ENCODE peak calls at places on chromosomes 2 and 18, in eight cellular contexts. Y is aorta, A is adrenal gland, X is lower lobe of right lung, C is neural progenitor cell, Q is cardiac muscle cell, L is neuronal stem cell, J is PC-3. E is an unnamed sample. For H3K9me3, the result is how much of the 10 kb centered on the place peaks cover.

GRCh38 chr2:75640621-75641121 is 5.9 kb upstream of the MRPL19 start:
- DNase-seq in L (peak), A (peak), J (peak), X (peak), Y (peak), C (peak), Q (peak), E (peak)

GRCh38 chr18:23099621-23100020 is 35.7 kb upstream of the CABLES1 start:
- DNase-seq in Q (no peak), J (peak), L (no peak), Y (no peak), A (no peak), X (peak), C (no peak), E (no peak)

GRCh38 chr2:164028764-164029534 is 293.1 kb upstream of the FIGN start:
- DNase-seq in C (no peak), Q (peak), X (no peak), L (no peak), Y (no peak), J (no peak), A (no peak), E (no peak)

GRCh38 chr2:120531863-120532600 is 186.1 kb downstream of the INHBB start:
- DNase-seq in X (no peak), L (no peak), Y (no peak), Q (peak), J (no peak), C (no peak), A (peak), E (peak)

GRCh38 chr2:12717988-12718661 is 1.4 kb downstream of the TRIB2 start:
- DNase-seq in A (no peak), J (peak), L (peak), Q (peak), C (peak), Y (no peak), X (no peak), E (no peak)

GRCh38 chr2:135694711-135695110 is 46.9 kb upstream of the UBXN4 start:
- DNase-seq in A (no peak), Q (peak), Y (no peak), X (no peak), L (no peak), C (no peak), J (no peak), E (no peak)

GRCh38 chr18:57397440-57397839 is 37.7 kb upstream of the ONECUT2 start:
- DNase-seq in Y (no peak), A (no peak), J (peak), C (no peak), X (no peak), L (no peak), Q (no peak), E (no peak)

GRCh38 chr2:85733121-85733960 is 20.4 kb upstream of the ATOH8 start:
- DNase-seq in L (no peak), Y (no peak), J (no peak), C (no peak), X (no peak), A (no peak), Q (no peak), E (no peak)

GRCh38 chr2:39608212-39608575 is 57.5 kb upstream of the TMEM178A start:
- DNase-seq in C (no peak), Y (no peak), X (no peak), A (no peak), L (no peak), Q (no peak), J (no peak), E (no peak)

GRCh38 chr2:138589663-138590062 is 88.1 kb downstream of the SPOPL start:
- DNase-seq in Y (no peak), A (no peak), C (no peak), L (no peak), X (no peak), Q (no peak), J (no peak), E (no peak)

GRCh38 chr2:23835988-23836387 is 90.9 kb downstream of the ATAD2B start:
- DNase-seq in J (no peak), A (no peak), Q (no peak), C (no peak), Y (no peak), L (no peak), X (no peak), E (no peak)

GRCh38 chr2:121273116-121273515 is 11.9 kb downstream of the TFCP2L1 start:
- DNase-seq in J (no peak), A (no peak), Y (no peak), X (no peak), L (no peak), Q (no peak), C (no peak), E (no peak)

GRCh38 chr2:107430006-107430405 is 396.7 kb upstream of the RGPD4 start:
- DNase-seq in Y (no peak), X (no peak), L (no peak), C (no peak), Q (no peak), A (no peak), J (no peak), E (no peak)

GRCh38 chr2:42249284-42249683 is 80.1 kb downstream of the EML4 start:
- DNase-seq in Q (no peak), A (no peak), C (no peak), X (no peak), J (no peak), L (no peak), Y (no peak), E (no peak)

GRCh38 chr2:199480966-199481365 is 23.2 kb upstream of the SATB2 start:
- DNase-seq in Q (no peak), C (no peak), A (no peak), L (no peak), Y (no peak), J (no peak), X (no peak), E (no peak)

GRCh38 chr2:35454966-35455638 is 900.5 kb upstream of the CRIM1 start:
- DNase-seq in C (no peak), Y (no peak), J (peak), A (no peak), Q (peak), X (no peak), L (no peak), E (no peak)

GRCh38 chr2:38863061-38863695 is 12.6 kb downstream of the DHX57 start:
- DNase-seq in Y (no peak), L (no peak), Q (no peak), X (no peak), J (no peak), A (no peak), C (no peak), E (no peak)

GRCh38 chr2:25131567-25132295 is 36.6 kb downstream of the POMC start:
- DNase-seq in A (no peak), L (peak), Y (no peak), Q (peak), J (no peak), X (peak), C (peak), E (no peak)

GRCh38 chr2:119231975-119232665 is 8.5 kb downstream of the STEAP3 start:
- DNase-seq in Y (no peak), Q (no peak), C (no peak), A (no peak), X (no peak), L (no peak), J (peak), E (no peak)

GRCh38 chr18:71001597-71001996 is 712.8 kb downstream of the SOCS6 start:
- DNase-seq in Y (no peak), A (no peak), L (no peak), C (no peak), X (no peak), J (peak), Q (no peak), E (no peak)

GRCh38 chr2:238231809-238232208 is 8.0 kb downstream of the HES6 start:
- DNase-seq in L (no peak), A (no peak), Y (no peak), X (no peak), C (no peak), J (no peak), Q (no peak), E (no peak)
- H3K4me3 ChIP-seq in L (no peak), A (no peak), Y (no peak), X (peak), C (peak), J (no peak), Q (peak), E (peak)

DNA sequence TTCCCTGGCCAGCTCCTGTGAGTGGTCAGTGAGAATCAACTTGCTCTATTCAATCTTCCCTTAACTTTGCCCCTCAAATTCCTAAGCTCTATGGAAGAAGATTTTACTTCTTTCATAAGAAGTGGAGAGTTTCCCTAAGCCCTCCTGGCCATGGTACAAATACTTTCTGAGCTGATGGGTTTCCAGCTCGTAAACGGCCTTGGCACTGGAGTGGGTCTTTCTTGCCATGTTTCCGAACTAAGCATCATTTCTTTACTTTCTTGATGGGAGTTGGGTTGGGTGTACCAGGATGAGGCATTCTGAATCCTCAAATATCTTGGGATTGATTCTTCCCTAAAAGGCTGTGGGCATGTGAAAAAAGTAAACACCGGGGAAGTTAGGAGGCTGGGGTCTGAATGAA is 72.5 kb downstream of the ACKR3 start:
- DNase-seq in C (no peak), Y (peak), L (no peak), J (no peak), X (no peak), A (no peak), Q (no peak), E (peak)
- H3K9me3 ChIP-seq in C (under half), Y (under half), L (under half), J (under half), X (under half), A (under half), Q (under half), E (under half)

GRCh38 chr2:133652407-133652806 is 84.1 kb upstream of the NCKAP5 start:
- DNase-seq in Q (peak), X (no peak), A (no peak), Y (no peak), J (no peak), C (no peak), L (no peak), E (no peak)
- H3K4me3 ChIP-seq in Q (no peak), X (no peak), A (no peak), Y (no peak), J (no peak), C (no peak), L (no peak), E (no peak)

DNA sequence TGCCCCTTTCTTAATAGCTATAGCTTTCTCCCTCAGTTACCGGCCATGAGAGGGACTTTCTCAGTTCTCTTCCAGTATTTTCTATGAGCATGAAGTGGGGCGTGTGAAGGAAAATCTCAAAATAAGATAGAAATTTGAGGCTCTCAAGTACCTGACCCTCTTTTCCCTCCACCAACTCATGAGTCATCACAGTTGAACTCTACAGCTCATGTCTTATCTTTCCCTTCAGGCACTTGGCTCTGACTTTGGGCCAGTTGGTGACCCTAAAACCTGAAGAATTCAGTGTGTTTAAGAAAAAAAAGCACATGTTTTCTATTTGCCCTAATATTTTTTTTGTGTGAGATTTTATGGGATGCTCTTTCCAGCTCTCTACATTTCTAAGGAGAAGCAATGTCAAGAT is 896.7 kb upstream of the ZEB2 start:
- DNase-seq in C (no peak), X (no peak), A (no peak), L (no peak), J (no peak), Y (no peak), Q (no peak), E (no peak)
- H3K9me3 ChIP-seq in C (under half), X (under half), A (under half), L (under half), J (under half), Y (under half), Q (under half), E (under half)

DNA sequence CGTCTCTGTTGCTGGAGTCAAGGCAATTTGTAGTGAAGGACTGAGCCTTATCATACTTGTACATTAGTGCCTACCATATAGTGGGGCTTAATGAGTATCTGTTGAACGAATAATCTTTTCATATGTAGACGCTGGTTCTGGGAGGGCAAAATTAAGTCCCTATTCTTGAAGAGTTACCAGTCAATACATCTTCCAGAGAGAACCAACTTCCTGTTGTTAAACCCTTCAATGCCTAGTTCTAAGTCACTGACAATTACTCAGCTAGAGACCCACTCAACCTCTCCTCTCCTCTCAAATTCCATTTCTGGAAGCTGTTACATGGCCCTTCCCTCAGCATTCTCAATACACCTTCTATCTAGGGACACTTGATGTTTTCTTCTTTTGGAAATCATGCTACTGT is 1.1 kb upstream of the MOB4 start:
- DNase-seq in X (no peak), J (peak), Q (no peak), Y (no peak), C (no peak), A (no peak), L (no peak), E (no peak)
- H3K4me3 ChIP-seq in X (peak), J (peak), Q (peak), Y (peak), C (peak), A (no peak), L (no peak), E (peak)

DNA sequence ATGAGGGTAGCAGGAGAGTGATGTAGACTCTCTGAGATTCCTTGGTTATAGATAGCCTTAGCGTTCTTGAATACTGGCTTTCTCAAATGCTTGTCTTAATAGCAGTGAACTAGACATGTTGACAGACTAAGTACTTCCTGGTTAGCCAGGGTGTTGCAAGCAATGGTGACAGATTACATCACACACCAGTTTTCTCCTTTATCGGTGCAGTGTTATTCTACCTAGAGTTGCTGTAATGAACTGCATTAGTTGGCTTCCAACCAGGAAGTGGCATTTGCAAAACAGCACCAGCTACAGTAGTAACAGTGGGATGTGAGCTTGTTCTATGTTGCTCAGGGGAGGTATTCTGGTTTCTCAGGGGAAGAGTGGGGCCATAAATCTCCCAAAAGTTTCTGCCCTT is 582.2 kb upstream of the DDX18 start:
- DNase-seq in A (no peak), Q (no peak), J (no peak), L (no peak), X (no peak), C (no peak), Y (no peak), E (no peak)
- H3K9me3 ChIP-seq in A (under half), Q (under half), J (under half), L (under half), X (under half), C (under half), Y (under half), E (under half)